ENCODE peak calls at places on chromosomes 7 and 10, in seven cellular contexts. One of them, this sample, is unnamed.

GRCh38 chr10:131204406-131205152 is 106.9 kb downstream of the TCERG1L start:
- DNase-seq in CD8-positive, alpha-beta memory T cell: no peak
- DNase-seq in DMS153: no peak
- DNase-seq in upper lobe of right lung: peak; percentile 44
- DNase-seq in myocyte: no peak
- DNase-seq in nucleus accumbens: no peak
- DNase-seq in activated CD4-positive, alpha-beta T cell treated with anti-CD3 and anti-CD28 coated beads for 36 hours: no peak
- DNase-seq in this sample: no peak

GRCh38 chr10:22988581-22989360 is 60.9 kb downstream of the ARMC3 start:
- DNase-seq in CD8-positive, alpha-beta memory T cell: peak; percentile 69
- DNase-seq in DMS153: no peak
- DNase-seq in upper lobe of right lung: no peak
- DNase-seq in myocyte: peak; percentile 79
- DNase-seq in nucleus accumbens: peak; percentile 2
- DNase-seq in activated CD4-positive, alpha-beta T cell treated with anti-CD3 and anti-CD28 coated beads for 36 hours: peak; percentile 73
- DNase-seq in this sample: peak; percentile 56

GRCh38 chr7:107708956-107709355 is 35.0 kb upstream of the CBLL1 start:
- DNase-seq in CD8-positive, alpha-beta memory T cell: no peak
- DNase-seq in DMS153: no peak
- DNase-seq in upper lobe of right lung: no peak
- DNase-seq in myocyte: no peak
- DNase-seq in nucleus accumbens: no peak
- DNase-seq in activated CD4-positive, alpha-beta T cell treated with anti-CD3 and anti-CD28 coated beads for 36 hours: no peak
- DNase-seq in this sample: no peak

GRCh38 chr10:35133586-35133985 is 6.9 kb downstream of the CREM start:
- DNase-seq in CD8-positive, alpha-beta memory T cell: no peak
- DNase-seq in DMS153: no peak
- DNase-seq in upper lobe of right lung: no peak
- DNase-seq in myocyte: no peak
- DNase-seq in nucleus accumbens: no peak
- DNase-seq in activated CD4-positive, alpha-beta T cell treated with anti-CD3 and anti-CD28 coated beads for 36 hours: no peak
- DNase-seq in this sample: no peak

GRCh38 chr7:87330316-87330715 is 15.1 kb upstream of the CROT start:
- DNase-seq in CD8-positive, alpha-beta memory T cell: no peak
- DNase-seq in DMS153: no peak
- DNase-seq in upper lobe of right lung: no peak
- DNase-seq in myocyte: no peak
- DNase-seq in nucleus accumbens: no peak
- DNase-seq in activated CD4-positive, alpha-beta T cell treated with anti-CD3 and anti-CD28 coated beads for 36 hours: no peak
- DNase-seq in this sample: peak; percentile 57

GRCh38 chr7:166370-167060 is 25.9 kb upstream of the FAM20C start:
- DNase-seq in CD8-positive, alpha-beta memory T cell: no peak
- DNase-seq in DMS153: no peak
- DNase-seq in upper lobe of right lung: peak; percentile 61
- DNase-seq in myocyte: peak; percentile 40
- DNase-seq in nucleus accumbens: no peak
- DNase-seq in activated CD4-positive, alpha-beta T cell treated with anti-CD3 and anti-CD28 coated beads for 36 hours: no peak
- DNase-seq in this sample: no peak

GRCh38 chr10:127524869-127525268 is 24.2 kb upstream of the NPS start:
- DNase-seq in CD8-positive, alpha-beta memory T cell: no peak
- DNase-seq in DMS153: no peak
- DNase-seq in upper lobe of right lung: no peak
- DNase-seq in myocyte: peak; percentile 26
- DNase-seq in nucleus accumbens: peak; percentile 16
- DNase-seq in activated CD4-positive, alpha-beta T cell treated with anti-CD3 and anti-CD28 coated beads for 36 hours: no peak
- DNase-seq in this sample: no peak

GRCh38 chr7:2037301-2037804 is 195.4 kb downstream of the MAD1L1 start:
- DNase-seq in CD8-positive, alpha-beta memory T cell: peak; percentile 66
- DNase-seq in DMS153: no peak
- DNase-seq in upper lobe of right lung: peak; percentile 36
- DNase-seq in myocyte: no peak
- DNase-seq in nucleus accumbens: no peak
- DNase-seq in activated CD4-positive, alpha-beta T cell treated with anti-CD3 and anti-CD28 coated beads for 36 hours: peak; percentile 47
- DNase-seq in this sample: no peak

GRCh38 chr10:133442191-133442966 is 11.4 kb upstream of the SCART1 start:
- DNase-seq in CD8-positive, alpha-beta memory T cell: peak; percentile 24
- DNase-seq in DMS153: no peak
- DNase-seq in upper lobe of right lung: peak; percentile 51
- DNase-seq in myocyte: no peak
- DNase-seq in nucleus accumbens: no peak
- DNase-seq in activated CD4-positive, alpha-beta T cell treated with anti-CD3 and anti-CD28 coated beads for 36 hours: peak; percentile 54
- DNase-seq in this sample: no peak

GRCh38 chr7:141941075-141941474 is 5.7 kb downstream of the CLEC5A start:
- DNase-seq in CD8-positive, alpha-beta memory T cell: no peak
- DNase-seq in DMS153: no peak
- DNase-seq in upper lobe of right lung: no peak
- DNase-seq in myocyte: no peak
- DNase-seq in nucleus accumbens: no peak
- DNase-seq in activated CD4-positive, alpha-beta T cell treated with anti-CD3 and anti-CD28 coated beads for 36 hours: no peak
- DNase-seq in this sample: no peak

GRCh38 chr7:98622926-98623325 is 5.8 kb downstream of the NPTX2 start:
- DNase-seq in CD8-positive, alpha-beta memory T cell: no peak
- DNase-seq in DMS153: no peak
- DNase-seq in upper lobe of right lung: no peak
- DNase-seq in myocyte: no peak
- DNase-seq in nucleus accumbens: no peak
- DNase-seq in activated CD4-positive, alpha-beta T cell treated with anti-CD3 and anti-CD28 coated beads for 36 hours: no peak
- DNase-seq in this sample: no peak

GRCh38 chr7:2044883-2045471 is 187.8 kb downstream of the MAD1L1 start:
- DNase-seq in CD8-positive, alpha-beta memory T cell: no peak
- DNase-seq in DMS153: no peak
- DNase-seq in upper lobe of right lung: peak; percentile 55
- DNase-seq in myocyte: no peak
- DNase-seq in nucleus accumbens: no peak
- DNase-seq in activated CD4-positive, alpha-beta T cell treated with anti-CD3 and anti-CD28 coated beads for 36 hours: no peak
- DNase-seq in this sample: no peak

GRCh38 chr7:156892086-156892800 is 740 bp downstream of the LMBR1 start:
- DNase-seq in CD8-positive, alpha-beta memory T cell: peak; percentile 63
- DNase-seq in DMS153: no peak
- DNase-seq in upper lobe of right lung: peak; percentile 84
- DNase-seq in myocyte: peak; percentile 34
- DNase-seq in nucleus accumbens: peak; percentile 31
- DNase-seq in activated CD4-positive, alpha-beta T cell treated with anti-CD3 and anti-CD28 coated beads for 36 hours: peak; percentile 77
- DNase-seq in this sample: peak; percentile 72

GRCh38 chr7:3378390-3379120 is 77.5 kb downstream of the SDK1 start:
- DNase-seq in CD8-positive, alpha-beta memory T cell: no peak
- DNase-seq in DMS153: no peak
- DNase-seq in upper lobe of right lung: no peak
- DNase-seq in myocyte: no peak
- DNase-seq in nucleus accumbens: no peak
- DNase-seq in activated CD4-positive, alpha-beta T cell treated with anti-CD3 and anti-CD28 coated beads for 36 hours: no peak
- DNase-seq in this sample: no peak

GRCh38 chr10:62554632-62555199 is 180.5 kb downstream of the ZNF365 start:
- DNase-seq in CD8-positive, alpha-beta memory T cell: peak; percentile 11
- DNase-seq in DMS153: peak; percentile 1
- DNase-seq in upper lobe of right lung: no peak
- DNase-seq in myocyte: peak; percentile 83
- DNase-seq in nucleus accumbens: no peak
- DNase-seq in activated CD4-positive, alpha-beta T cell treated with anti-CD3 and anti-CD28 coated beads for 36 hours: peak; percentile 16
- DNase-seq in this sample: peak; percentile 45

GRCh38 chr7:107078517-107078966 is 34.0 kb downstream of the PRKAR2B start:
- DNase-seq in CD8-positive, alpha-beta memory T cell: no peak
- DNase-seq in DMS153: peak; percentile 27
- DNase-seq in upper lobe of right lung: peak; percentile 68
- DNase-seq in myocyte: peak; percentile 6
- DNase-seq in nucleus accumbens: no peak
- DNase-seq in activated CD4-positive, alpha-beta T cell treated with anti-CD3 and anti-CD28 coated beads for 36 hours: no peak
- DNase-seq in this sample: no peak

This sample was measured in SJCRH30.